ENCODE peak calls at places on chromosomes 13 and 19, in six cellular contexts. A is fibroblast of lung, R is heart right ventricle, D is right atrium auricular region, S is transverse colon, V is SK-N-SH. M is an unnamed sample.

GRCh38 chr13:106464076-106464475 is 71.4 kb downstream of the EFNB2 start:
- DNase-seq in A (peak; percentile 47), R (no peak), D (no peak), S (no peak), V (no peak), M (no peak)

GRCh38 chr19:16326401-16327130 is 1.9 kb downstream of the KLF2 start:
- DNase-seq in A (no peak), R (no peak), D (no peak), S (peak; percentile 55), V (no peak), M (no peak)

GRCh38 chr13:21399741-21400140 is 59.4 kb downstream of the ZDHHC20 start:
- DNase-seq in A (no peak), R (no peak), D (no peak), S (no peak), V (no peak), M (no peak)

GRCh38 chr19:19381007-19381926 is 24.2 kb upstream of the GATAD2A start:
- DNase-seq in A (no peak), R (no peak), D (no peak), S (peak; percentile 42), V (no peak), M (no peak)

GRCh38 chr19:10553087-10553667 is 9.5 kb downstream of the ATG4D start:
- DNase-seq in A (no peak), R (no peak), D (no peak), S (no peak), V (no peak), M (no peak)

GRCh38 chr19:4199699-4200293 is 17.3 kb downstream of the ANKRD24 start:
- DNase-seq in A (no peak), R (no peak), D (no peak), S (peak; percentile 55), V (peak; percentile 53), M (no peak)

GRCh38 chr19:30692517-30692870 is 320.3 kb downstream of the ZNF536 start:
- DNase-seq in A (peak; percentile 16), R (no peak), D (no peak), S (no peak), V (no peak), M (peak; percentile 32)

GRCh38 chr19:1254081-1254527 is 5.7 kb downstream of the MIDN start:
- DNase-seq in A (no peak), R (no peak), D (no peak), S (peak; percentile 35), V (no peak), M (no peak)

GRCh38 chr13:84137292-84137691 is 255.0 kb upstream of the SLITRK1 start:
- DNase-seq in A (no peak), R (no peak), D (no peak), S (peak; percentile 25), V (no peak), M (no peak)

GRCh38 chr13:33213024-33213795 is 72.3 kb downstream of the STARD13 start:
- DNase-seq in A (no peak), R (no peak), D (no peak), S (no peak), V (no peak), M (peak; percentile 68)

GRCh38 chr13:28497143-28497876 is 2.4 kb upstream of the FLT1 start:
- DNase-seq in A (no peak), R (no peak), D (no peak), S (no peak), V (no peak), M (no peak)

GRCh38 chr19:16104722-16105121 is 7.0 kb upstream of the RAB8A start:
- DNase-seq in A (peak; percentile 36), R (no peak), D (no peak), S (no peak), V (no peak), M (no peak)

GRCh38 chr13:113489171-113489548 is 1.4 kb downstream of the DCUN1D2 start:
- DNase-seq in A (peak; percentile 29), R (no peak), D (no peak), S (no peak), V (no peak), M (no peak)

GRCh38 chr19:6108721-6109633 is 1.3 kb downstream of the RFX2 start:
- DNase-seq in A (peak; percentile 69), R (peak; percentile 57), D (peak; percentile 79), S (peak; percentile 66), V (peak; percentile 61), M (peak; percentile 59)

GRCh38 chr13:34863360-34864135 is 78.5 kb upstream of the NBEA start:
- DNase-seq in A (peak; percentile 74), R (no peak), D (no peak), S (no peak), V (no peak), M (no peak)

GRCh38 chr19:29896790-29897189 is 45.2 kb upstream of the URI1 start:
- DNase-seq in A (no peak), R (no peak), D (no peak), S (no peak), V (no peak), M (no peak)

GRCh38 chr19:58551577-58552471 is 3.1 kb downstream of the CHMP2A start:
- DNase-seq in A (no peak), R (no peak), D (no peak), S (no peak), V (no peak), M (no peak)

GRCh38 chr19:7739801-7740659 is 7.3 kb downstream of the CD209 start:
- DNase-seq in A (no peak), R (no peak), D (no peak), S (no peak), V (no peak), M (no peak)

GRCh38 chr13:30652746-30653145 is 35.0 kb downstream of the USPL1 start:
- DNase-seq in A (peak; percentile 17), R (no peak), D (no peak), S (no peak), V (no peak), M (no peak)

GRCh38 chr13:30673669-30674521 is 56.2 kb downstream of the USPL1 start:
- DNase-seq in A (peak; percentile 90), R (peak; percentile 90), D (peak; percentile 91), S (peak; percentile 93), V (peak; percentile 97), M (peak; percentile 95)

GRCh38 chr13:34570954-34571353 is 371.1 kb upstream of the NBEA start:
- DNase-seq in A (no peak), R (no peak), D (no peak), S (no peak), V (no peak), M (no peak)

GRCh38 chr19:18650468-18651001 is 13.7 kb downstream of the KLHL26 start:
- DNase-seq in A (peak; percentile 92), R (peak; percentile 84), D (peak; percentile 98), S (peak; percentile 55), V (no peak), M (peak; percentile 53)

GRCh38 chr19:50007947-50008346 is 17.2 kb downstream of the VRK3 start:
- DNase-seq in A (no peak), R (no peak), D (no peak), S (no peak), V (no peak), M (no peak)
- H3K36me3 ChIP-seq in A (peaks cover 11% of the 10 kb centered on the region), R (peaks cover 98% of the 10 kb centered on the region), D (peaks cover 63% of the 10 kb centered on the region), S (no peaks in the 10 kb centered on the region), V (peaks cover 34% of the 10 kb centered on the region), M (peaks cover 18% of the 10 kb centered on the region)

GRCh38 chr13:110689041-110689440 is 16.9 kb downstream of the CARS2 start:
- DNase-seq in A (no peak), R (no peak), D (no peak), S (no peak), V (no peak), M (no peak)
- H3K36me3 ChIP-seq in A (peaks cover 12% of the 10 kb centered on the region), R (peaks cover 89% of the 10 kb centered on the region), D (peaks cover 47% of the 10 kb centered on the region), S (no peaks in the 10 kb centered on the region), V (peaks cover 35% of the 10 kb centered on the region), M (peaks cover 26% of the 10 kb centered on the region)

GRCh38 chr13:72757792-72758535 is 23.7 kb downstream of the DIS3 start:
- DNase-seq in A (no peak), R (no peak), D (no peak), S (no peak), V (no peak), M (no peak)
- H3K36me3 ChIP-seq in A (peaks cover 10% of the 10 kb centered on the region), R (peaks cover 100% of the 10 kb centered on the region), D (peaks cover 77% of the 10 kb centered on the region), S (no peaks in the 10 kb centered on the region), V (peaks cover 78% of the 10 kb centered on the region), M (peaks cover 60% of the 10 kb centered on the region)

DNA sequence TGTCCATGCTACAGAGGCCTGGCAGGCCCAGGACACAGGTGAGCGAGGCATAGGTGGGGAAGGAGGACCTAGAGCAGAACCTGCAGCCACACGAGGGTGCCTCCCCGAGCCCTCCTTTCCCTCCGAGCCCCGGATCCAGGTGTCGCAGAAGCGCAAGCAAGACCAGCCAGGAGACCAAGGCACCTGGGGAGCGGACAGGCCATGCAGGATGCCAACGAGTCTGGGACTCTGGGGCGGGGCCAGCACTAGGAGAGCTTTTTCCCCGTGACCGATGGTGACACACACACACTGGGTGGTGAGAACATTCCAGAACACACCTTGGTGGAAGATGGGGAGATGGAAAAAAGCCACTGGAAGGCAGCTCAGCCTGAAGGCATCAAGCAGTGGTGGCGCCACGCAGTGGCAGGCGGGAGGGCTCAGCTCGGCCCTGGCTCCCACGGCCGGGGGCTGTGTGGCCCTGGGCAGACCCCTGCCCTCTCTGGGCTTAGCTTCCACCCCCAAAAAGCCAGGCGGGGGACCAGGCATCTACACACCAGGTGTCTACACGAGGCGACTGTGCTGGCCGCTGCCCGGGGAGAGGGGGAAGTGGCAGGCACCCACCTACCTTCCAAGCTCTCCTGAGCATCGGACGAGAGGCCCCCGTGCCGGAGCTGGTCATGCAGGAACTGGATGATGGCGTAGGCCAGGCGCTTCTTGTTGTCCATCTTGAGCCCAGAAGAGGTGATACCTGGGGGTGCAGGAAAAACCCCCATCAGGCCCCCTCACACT is 14.5 kb downstream of the SGTA start:
- DNase-seq in A (no peak), R (no peak), D (no peak), S (no peak), V (no peak), M (no peak)
- H3K36me3 ChIP-seq in A (peaks cover 8% of the 10 kb centered on the region), R (peaks cover 56% of the 10 kb centered on the region), D (peaks cover 44% of the 10 kb centered on the region), S (no peaks in the 10 kb centered on the region), V (peaks cover 6% of the 10 kb centered on the region), M (peaks cover 38% of the 10 kb centered on the region)

GRCh38 chr13:45500492-45501174 is 35.9 kb downstream of the COG3 start:
- DNase-seq in A (peak; percentile 94), R (no peak), D (no peak), S (no peak), V (no peak), M (no peak)

GRCh38 chr13:45506811-45507210 is 42.1 kb downstream of the COG3 start:
- DNase-seq in A (no peak), R (no peak), D (no peak), S (no peak), V (no peak), M (no peak)

GRCh38 chr13:45501175-45501526 is 36.4 kb downstream of the COG3 start:
- DNase-seq in A (no peak), R (no peak), D (no peak), S (no peak), V (no peak), M (no peak)

DNA sequence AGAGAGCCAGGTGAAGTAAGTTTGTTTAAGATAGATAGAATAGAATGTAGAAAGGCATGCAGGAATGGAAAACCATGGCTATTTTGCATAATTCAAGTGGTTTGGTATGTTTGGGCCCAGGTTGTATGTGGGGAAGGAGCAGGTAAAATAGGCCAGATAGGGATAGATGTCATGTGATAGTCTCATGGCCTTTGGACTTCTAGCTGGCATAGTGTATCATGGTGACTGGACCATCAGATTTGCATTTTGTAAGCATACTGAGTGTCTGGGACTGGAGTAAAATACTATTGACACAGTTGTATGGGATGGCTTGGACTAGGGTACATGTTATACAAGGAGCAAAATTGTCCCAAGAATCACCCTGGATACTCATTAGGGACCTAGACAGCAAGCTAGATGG is 38.9 kb downstream of the COG3 start:
- DNase-seq in A (no peak), R (no peak), D (no peak), S (no peak), V (no peak), M (no peak)
- H3K36me3 ChIP-seq in A (peaks cover 11% of the 10 kb centered on the region), R (peaks cover 92% of the 10 kb centered on the region), D (peaks cover 51% of the 10 kb centered on the region), S (no peaks in the 10 kb centered on the region), V (peaks cover 63% of the 10 kb centered on the region), M (peaks cover 34% of the 10 kb centered on the region)